ENCODE peak calls at places on chromosomes 6 and 20, in five cellular contexts. W, A, X, S and O are unnamed samples.
A peak's percentile ranks its signal among the peaks of the same experiment; 100 is the strongest.

GRCh38 chr20:25278636-25279361 is 30.9 kb downstream of the PYGB start:
- DNase-seq in W (no peak), A (no peak), X (peak; percentile 21), S (no peak), O (no peak)

GRCh38 chr6:148548065-148548748 is 198.6 kb upstream of the UST start:
- DNase-seq in W (no peak), A (no peak), X (no peak), S (no peak), O (no peak)

GRCh38 chr6:44575644-44576043 is 188.1 kb downstream of the CDC5L start:
- DNase-seq in W (no peak), A (no peak), X (no peak), S (no peak), O (no peak)

GRCh38 chr6:169921853-169922779 is 170.7 kb downstream of the ERMARD start:
- DNase-seq in W (no peak), A (no peak), X (no peak), S (no peak), O (no peak)

GRCh38 chr6:170415318-170415717 is 108.8 kb downstream of the FAM120B start:
- DNase-seq in W (no peak), A (no peak), X (no peak), S (no peak), O (no peak)

GRCh38 chr6:39050453-39051112 is 2.0 kb downstream of the GLP1R start:
- DNase-seq in W (no peak), A (no peak), X (no peak), S (no peak), O (no peak)

GRCh38 chr6:108760158-108761050 is 87.8 kb upstream of the ARMC2 start:
- DNase-seq in W (peak; percentile 2), A (no peak), X (no peak), S (no peak), O (no peak)

GRCh38 chr6:7726416-7727149 is 684 bp downstream of the BMP6 start:
- DNase-seq in W (no peak), A (no peak), X (no peak), S (no peak), O (no peak)

GRCh38 chr6:31125586-31126363 is 5.5 kb upstream of the CDSN start:
- DNase-seq in W (peak; percentile 44), A (no peak), X (no peak), S (no peak), O (no peak)

GRCh38 chr6:169618526-169619490 is 83.0 kb downstream of the WDR27 start:
- DNase-seq in W (no peak), A (no peak), X (no peak), S (no peak), O (no peak)

DNA sequence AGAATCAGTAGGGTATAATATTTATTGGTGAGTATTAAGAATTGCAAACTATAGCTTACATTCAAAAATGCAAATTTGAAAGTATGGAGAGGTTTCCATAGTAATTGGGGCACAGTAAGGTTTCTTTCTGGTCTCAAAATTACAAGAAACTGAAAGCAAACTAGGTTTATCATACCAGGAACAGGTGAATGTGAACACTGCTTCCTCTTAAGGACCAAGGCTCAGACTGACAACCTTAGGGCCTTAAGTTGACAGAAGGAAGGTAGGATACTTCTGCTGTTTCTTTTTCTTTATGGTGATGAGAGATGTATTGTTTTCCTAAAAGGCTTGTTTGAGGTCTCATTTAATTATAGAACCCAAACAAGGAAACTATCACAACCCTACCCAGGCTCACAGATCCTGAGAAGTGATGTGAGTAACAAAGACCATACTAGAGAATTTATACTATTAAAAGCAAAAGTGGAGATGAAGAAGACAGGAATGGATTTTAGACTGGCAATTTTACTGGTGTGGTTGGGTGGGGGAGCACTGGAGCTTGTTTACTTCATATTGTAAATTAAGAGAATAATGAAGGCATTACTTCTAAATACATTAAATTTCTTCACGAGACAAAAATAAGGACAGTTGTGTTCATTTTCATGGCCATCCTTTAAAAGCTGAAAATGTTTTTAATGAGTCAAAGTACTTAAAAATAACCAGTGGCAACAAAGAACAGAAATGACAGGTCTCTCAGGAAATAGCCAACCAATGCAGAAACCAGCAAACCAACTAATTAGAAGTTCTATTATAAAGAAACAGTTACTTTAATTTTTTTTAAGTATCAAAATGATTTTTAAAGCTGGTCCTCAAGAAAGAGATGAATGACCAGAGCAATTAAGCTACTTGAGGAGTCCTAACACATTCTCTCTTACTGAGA is 21.3 kb downstream of the STAU1 start:
- DNase-seq in W (no peak), A (no peak), X (no peak), S (no peak), O (no peak)
- H3K27me3 ChIP-seq in W (no peaks in the 10 kb centered on the region), A (no peaks in the 10 kb centered on the region), X (no peaks in the 10 kb centered on the region), S (no peaks in the 10 kb centered on the region), O (no peaks in the 10 kb centered on the region)

GRCh38 chr20:37267684-37268313 is 6.2 kb upstream of the GHRH start:
- DNase-seq in W (no peak), A (no peak), X (no peak), S (no peak), O (no peak)

GRCh38 chr20:37266940-37267683 is 5.5 kb upstream of the GHRH start:
- DNase-seq in W (no peak), A (no peak), X (no peak), S (no peak), O (no peak)

GRCh38 chr20:37273988-37274387 is 12.4 kb upstream of the GHRH start:
- DNase-seq in W (no peak), A (no peak), X (no peak), S (no peak), O (no peak)

GRCh38 chr20:37271421-37271768 is 9.8 kb upstream of the GHRH start:
- DNase-seq in W (no peak), A (no peak), X (no peak), S (no peak), O (no peak)

GRCh38 chr20:37270586-37271420 is 9.2 kb upstream of the GHRH start:
- DNase-seq in W (no peak), A (no peak), X (no peak), S (no peak), O (no peak)
- H3K4me1 ChIP-seq in W (no peaks in the 10 kb centered on the region), A (no peaks in the 10 kb centered on the region), X (peaks cover 17% of the 10 kb centered on the region), S (no peaks in the 10 kb centered on the region), O (no peaks in the 10 kb centered on the region)

DNA sequence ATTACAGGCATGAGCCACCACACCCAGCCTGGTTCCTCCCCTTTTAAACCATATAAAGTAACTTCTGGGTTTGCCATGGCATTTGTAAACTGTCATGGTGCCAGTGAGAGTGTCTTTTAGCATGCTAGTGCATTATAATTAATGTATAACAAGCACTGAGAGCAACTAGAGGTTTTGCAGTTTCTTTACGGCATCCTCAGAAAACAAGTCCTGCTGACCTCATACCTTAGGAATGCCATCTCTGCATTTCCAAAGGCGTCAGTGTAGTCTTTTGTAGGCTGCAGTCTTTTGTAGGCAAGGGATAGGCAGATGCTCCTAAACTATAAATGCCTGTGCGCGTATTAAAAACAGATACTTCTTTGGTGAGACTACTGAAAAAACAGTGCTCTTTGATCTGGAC is 75.0 kb upstream of the EZR start:
- DNase-seq in W (no peak), A (no peak), X (no peak), S (no peak), O (no peak)
- H3K27ac ChIP-seq in W (no peak overlapping the region), A (no peak overlapping the region), X (no peak overlapping the region), S (no peak overlapping the region), O (no peak overlapping the region)

GRCh38 chr20:56899495-56899894 is 270.4 kb downstream of the TFAP2C start:
- DNase-seq in W (no peak), A (no peak), X (no peak), S (no peak), O (no peak)

GRCh38 chr20:56903421-56903820 is 274.3 kb downstream of the TFAP2C start:
- DNase-seq in W (no peak), A (no peak), X (no peak), S (no peak), O (no peak)

GRCh38 chr20:56903858-56904257 is 274.8 kb downstream of the TFAP2C start:
- DNase-seq in W (no peak), A (no peak), X (no peak), S (no peak), O (no peak)

GRCh38 chr20:56897318-56897962 is 268.3 kb downstream of the TFAP2C start:
- DNase-seq in W (no peak), A (no peak), X (no peak), S (no peak), O (no peak)

GRCh38 chr20:56900252-56900651 is 271.1 kb downstream of the TFAP2C start:
- DNase-seq in W (no peak), A (no peak), X (no peak), S (no peak), O (no peak)
- H3K27me3 ChIP-seq in W (no peaks in the 10 kb centered on the region), A (no peaks in the 10 kb centered on the region), X (no peaks in the 10 kb centered on the region), S (no peaks in the 10 kb centered on the region), O (no peaks in the 10 kb centered on the region)

DNA sequence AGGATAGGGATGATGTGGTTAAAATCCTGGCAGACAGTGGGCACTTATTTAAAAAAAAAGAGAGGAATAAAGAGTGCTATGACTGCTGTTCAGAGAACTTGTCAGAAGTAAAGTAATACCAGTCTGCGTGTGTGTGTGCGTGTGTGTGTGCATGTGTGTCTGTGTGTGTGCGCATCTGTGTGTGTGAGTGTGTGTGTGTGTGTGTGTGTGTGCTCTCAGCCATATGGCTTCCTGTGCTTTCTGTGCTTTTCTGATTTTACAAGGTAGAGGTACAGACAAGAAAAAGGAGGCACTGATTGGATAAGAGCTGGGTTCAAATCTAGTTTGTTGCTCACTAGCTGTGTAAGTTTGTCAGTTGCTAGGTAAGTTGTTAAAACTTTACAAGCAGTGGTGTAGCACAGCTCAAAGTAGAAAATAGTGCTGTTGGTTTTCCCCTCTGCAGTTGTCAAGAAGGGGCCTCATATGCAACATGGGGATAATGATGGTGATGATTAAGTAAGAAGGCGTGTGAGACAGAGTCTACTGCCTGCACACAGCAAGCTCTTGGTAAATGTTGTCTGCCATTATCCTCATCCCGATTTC is 155.3 kb upstream of the ZNF217 start:
- DNase-seq in W (no peak), A (no peak), X (no peak), S (no peak), O (no peak)
- H3K4me1 ChIP-seq in W (peaks cover 2% of the 10 kb centered on the region), A (peaks cover 6% of the 10 kb centered on the region), X (peaks cover 32% of the 10 kb centered on the region), S (peaks cover 45% of the 10 kb centered on the region), O (peaks cover 30% of the 10 kb centered on the region)